ENCODE peak calls at places on chromosomes 1 and 21, in ten cellular contexts. One of them, this sample, is unnamed.

GRCh38 chr1:37945743-37946702 is 830 bp downstream of the INPP5B start:
- DNase-seq in stimulated activated CD4-positive, alpha-beta T cell treated with anti-CD3 and anti-CD28 coated beads, Interleukin-15, amount 100 ng/mL, for 24 hours: no peak
- DNase-seq in EL: peak
- DNase-seq in hypothalamus: peak
- DNase-seq in effector CD4-positive, alpha-beta T cell: no peak
- DNase-seq in AG04450: peak
- DNase-seq in T-cell: no peak
- DNase-seq in COR-L47: no peak
- DNase-seq in NT2/D1: no peak
- DNase-seq in neural crest cell: no peak
- DNase-seq in this sample: peak

GRCh38 chr1:33299461-33300155 is 21.3 kb downstream of the A3GALT2 start:
- DNase-seq in stimulated activated CD4-positive, alpha-beta T cell treated with anti-CD3 and anti-CD28 coated beads, Interleukin-15, amount 100 ng/mL, for 24 hours: no peak
- DNase-seq in EL: no peak
- DNase-seq in hypothalamus: no peak
- DNase-seq in effector CD4-positive, alpha-beta T cell: no peak
- DNase-seq in AG04450: no peak
- DNase-seq in T-cell: no peak
- DNase-seq in COR-L47: no peak
- DNase-seq in NT2/D1: no peak
- DNase-seq in neural crest cell: no peak
- DNase-seq in this sample: no peak

GRCh38 chr21:42232176-42232825 is 13.4 kb downstream of the ABCG1 start:
- DNase-seq in stimulated activated CD4-positive, alpha-beta T cell treated with anti-CD3 and anti-CD28 coated beads, Interleukin-15, amount 100 ng/mL, for 24 hours: no peak
- DNase-seq in EL: no peak
- DNase-seq in hypothalamus: no peak
- DNase-seq in effector CD4-positive, alpha-beta T cell: no peak
- DNase-seq in AG04450: no peak
- DNase-seq in T-cell: peak
- DNase-seq in COR-L47: no peak
- DNase-seq in NT2/D1: no peak
- DNase-seq in neural crest cell: no peak
- DNase-seq in this sample: no peak

GRCh38 chr1:2785631-2786328 is 15.7 kb downstream of the TTC34 start:
- DNase-seq in stimulated activated CD4-positive, alpha-beta T cell treated with anti-CD3 and anti-CD28 coated beads, Interleukin-15, amount 100 ng/mL, for 24 hours: no peak
- DNase-seq in EL: no peak
- DNase-seq in hypothalamus: no peak
- DNase-seq in effector CD4-positive, alpha-beta T cell: no peak
- DNase-seq in AG04450: no peak
- DNase-seq in T-cell: no peak
- DNase-seq in COR-L47: no peak
- DNase-seq in NT2/D1: no peak
- DNase-seq in neural crest cell: no peak
- DNase-seq in this sample: no peak

GRCh38 chr1:236455242-236455641 is 61.2 kb downstream of the EDARADD start:
- DNase-seq in stimulated activated CD4-positive, alpha-beta T cell treated with anti-CD3 and anti-CD28 coated beads, Interleukin-15, amount 100 ng/mL, for 24 hours: no peak
- DNase-seq in EL: no peak
- DNase-seq in hypothalamus: no peak
- DNase-seq in effector CD4-positive, alpha-beta T cell: no peak
- DNase-seq in AG04450: no peak
- DNase-seq in T-cell: no peak
- DNase-seq in COR-L47: no peak
- DNase-seq in NT2/D1: no peak
- DNase-seq in neural crest cell: no peak
- DNase-seq in this sample: no peak

GRCh38 chr1:60903591-60903990 is 178.8 kb upstream of the NFIA start:
- DNase-seq in stimulated activated CD4-positive, alpha-beta T cell treated with anti-CD3 and anti-CD28 coated beads, Interleukin-15, amount 100 ng/mL, for 24 hours: no peak
- DNase-seq in EL: no peak
- DNase-seq in hypothalamus: no peak
- DNase-seq in effector CD4-positive, alpha-beta T cell: no peak
- DNase-seq in AG04450: no peak
- DNase-seq in T-cell: no peak
- DNase-seq in COR-L47: no peak
- DNase-seq in NT2/D1: no peak
- DNase-seq in neural crest cell: no peak
- DNase-seq in this sample: peak

GRCh38 chr1:153608742-153609584 is 4.0 kb downstream of the S100A16 start:
- DNase-seq in stimulated activated CD4-positive, alpha-beta T cell treated with anti-CD3 and anti-CD28 coated beads, Interleukin-15, amount 100 ng/mL, for 24 hours: no peak
- DNase-seq in EL: peak
- DNase-seq in hypothalamus: peak
- DNase-seq in effector CD4-positive, alpha-beta T cell: no peak
- DNase-seq in AG04450: no peak
- DNase-seq in T-cell: no peak
- DNase-seq in COR-L47: no peak
- DNase-seq in NT2/D1: no peak
- DNase-seq in neural crest cell: peak
- DNase-seq in this sample: peak

GRCh38 chr1:110272045-110272444 is 61.9 kb downstream of the KCNC4 start:
- DNase-seq in stimulated activated CD4-positive, alpha-beta T cell treated with anti-CD3 and anti-CD28 coated beads, Interleukin-15, amount 100 ng/mL, for 24 hours: no peak
- DNase-seq in EL: no peak
- DNase-seq in hypothalamus: no peak
- DNase-seq in effector CD4-positive, alpha-beta T cell: no peak
- DNase-seq in AG04450: no peak
- DNase-seq in T-cell: no peak
- DNase-seq in COR-L47: no peak
- DNase-seq in NT2/D1: no peak
- DNase-seq in neural crest cell: no peak
- DNase-seq in this sample: no peak

GRCh38 chr1:67555487-67556296 is 125.5 kb upstream of the SERBP1 start:
- DNase-seq in stimulated activated CD4-positive, alpha-beta T cell treated with anti-CD3 and anti-CD28 coated beads, Interleukin-15, amount 100 ng/mL, for 24 hours: no peak
- DNase-seq in EL: no peak
- DNase-seq in hypothalamus: no peak
- DNase-seq in effector CD4-positive, alpha-beta T cell: no peak
- DNase-seq in AG04450: no peak
- DNase-seq in T-cell: no peak
- DNase-seq in COR-L47: peak
- DNase-seq in NT2/D1: no peak
- DNase-seq in neural crest cell: no peak
- DNase-seq in this sample: no peak

GRCh38 chr1:170351368-170351946 is 180.5 kb upstream of the GORAB start:
- DNase-seq in stimulated activated CD4-positive, alpha-beta T cell treated with anti-CD3 and anti-CD28 coated beads, Interleukin-15, amount 100 ng/mL, for 24 hours: no peak
- DNase-seq in EL: no peak
- DNase-seq in hypothalamus: no peak
- DNase-seq in effector CD4-positive, alpha-beta T cell: no peak
- DNase-seq in AG04450: no peak
- DNase-seq in T-cell: no peak
- DNase-seq in COR-L47: no peak
- DNase-seq in NT2/D1: no peak
- DNase-seq in neural crest cell: no peak
- DNase-seq in this sample: no peak

GRCh38 chr21:29349702-29350101 is 51.0 kb downstream of the BACH1 start:
- DNase-seq in stimulated activated CD4-positive, alpha-beta T cell treated with anti-CD3 and anti-CD28 coated beads, Interleukin-15, amount 100 ng/mL, for 24 hours: no peak
- DNase-seq in EL: no peak
- DNase-seq in hypothalamus: no peak
- DNase-seq in effector CD4-positive, alpha-beta T cell: no peak
- DNase-seq in AG04450: no peak
- DNase-seq in T-cell: no peak
- DNase-seq in COR-L47: no peak
- DNase-seq in NT2/D1: no peak
- DNase-seq in neural crest cell: no peak
- DNase-seq in this sample: no peak

GRCh38 chr1:205440476-205441317 is 15.1 kb downstream of the BLACAT1 start:
- DNase-seq in stimulated activated CD4-positive, alpha-beta T cell treated with anti-CD3 and anti-CD28 coated beads, Interleukin-15, amount 100 ng/mL, for 24 hours: peak
- DNase-seq in EL: peak
- DNase-seq in hypothalamus: no peak
- DNase-seq in effector CD4-positive, alpha-beta T cell: peak
- DNase-seq in AG04450: no peak
- DNase-seq in T-cell: peak
- DNase-seq in COR-L47: no peak
- DNase-seq in NT2/D1: no peak
- DNase-seq in neural crest cell: no peak
- DNase-seq in this sample: peak

GRCh38 chr1:187313115-187313514 is 484.4 kb downstream of the PLA2G4A start:
- DNase-seq in stimulated activated CD4-positive, alpha-beta T cell treated with anti-CD3 and anti-CD28 coated beads, Interleukin-15, amount 100 ng/mL, for 24 hours: no peak
- DNase-seq in EL: no peak
- DNase-seq in hypothalamus: no peak
- DNase-seq in effector CD4-positive, alpha-beta T cell: no peak
- DNase-seq in AG04450: no peak
- DNase-seq in T-cell: no peak
- DNase-seq in COR-L47: no peak
- DNase-seq in NT2/D1: no peak
- DNase-seq in neural crest cell: no peak
- DNase-seq in this sample: no peak

GRCh38 chr1:22189619-22190018 is 46.7 kb upstream of the WNT4 start:
- DNase-seq in stimulated activated CD4-positive, alpha-beta T cell treated with anti-CD3 and anti-CD28 coated beads, Interleukin-15, amount 100 ng/mL, for 24 hours: no peak
- DNase-seq in EL: no peak
- DNase-seq in hypothalamus: no peak
- DNase-seq in effector CD4-positive, alpha-beta T cell: no peak
- DNase-seq in AG04450: no peak
- DNase-seq in T-cell: no peak
- DNase-seq in COR-L47: no peak
- DNase-seq in NT2/D1: no peak
- DNase-seq in neural crest cell: no peak
- DNase-seq in this sample: no peak

GRCh38 chr1:181737056-181737455 is 253.7 kb downstream of the CACNA1E start:
- DNase-seq in stimulated activated CD4-positive, alpha-beta T cell treated with anti-CD3 and anti-CD28 coated beads, Interleukin-15, amount 100 ng/mL, for 24 hours: no peak
- DNase-seq in EL: no peak
- DNase-seq in hypothalamus: no peak
- DNase-seq in effector CD4-positive, alpha-beta T cell: no peak
- DNase-seq in AG04450: no peak
- DNase-seq in T-cell: no peak
- DNase-seq in COR-L47: no peak
- DNase-seq in NT2/D1: no peak
- DNase-seq in neural crest cell: no peak
- DNase-seq in this sample: no peak

GRCh38 chr1:95742591-95743089 is 508.6 kb downstream of the RWDD3 start:
- DNase-seq in stimulated activated CD4-positive, alpha-beta T cell treated with anti-CD3 and anti-CD28 coated beads, Interleukin-15, amount 100 ng/mL, for 24 hours: no peak
- DNase-seq in EL: peak
- DNase-seq in hypothalamus: no peak
- DNase-seq in effector CD4-positive, alpha-beta T cell: no peak
- DNase-seq in AG04450: no peak
- DNase-seq in T-cell: no peak
- DNase-seq in COR-L47: no peak
- DNase-seq in NT2/D1: peak
- DNase-seq in neural crest cell: no peak
- DNase-seq in this sample: peak

GRCh38 chr1:96538883-96539282 is 182.7 kb upstream of the PTBP2 start:
- DNase-seq in stimulated activated CD4-positive, alpha-beta T cell treated with anti-CD3 and anti-CD28 coated beads, Interleukin-15, amount 100 ng/mL, for 24 hours: no peak
- DNase-seq in EL: peak
- DNase-seq in hypothalamus: no peak
- DNase-seq in effector CD4-positive, alpha-beta T cell: no peak
- DNase-seq in AG04450: peak
- DNase-seq in T-cell: no peak
- DNase-seq in COR-L47: no peak
- DNase-seq in NT2/D1: no peak
- DNase-seq in neural crest cell: no peak
- DNase-seq in this sample: peak

GRCh38 chr1:110220324-110220723 is 10.2 kb downstream of the KCNC4 start:
- DNase-seq in stimulated activated CD4-positive, alpha-beta T cell treated with anti-CD3 and anti-CD28 coated beads, Interleukin-15, amount 100 ng/mL, for 24 hours: no peak
- DNase-seq in EL: no peak
- DNase-seq in hypothalamus: no peak
- DNase-seq in effector CD4-positive, alpha-beta T cell: no peak
- DNase-seq in AG04450: no peak
- DNase-seq in T-cell: no peak
- DNase-seq in COR-L47: no peak
- DNase-seq in NT2/D1: no peak
- DNase-seq in neural crest cell: no peak
- DNase-seq in this sample: no peak

GRCh38 chr1:154087574-154087973 is 67.3 kb downstream of the NUP210L start:
- DNase-seq in stimulated activated CD4-positive, alpha-beta T cell treated with anti-CD3 and anti-CD28 coated beads, Interleukin-15, amount 100 ng/mL, for 24 hours: no peak
- DNase-seq in EL: no peak
- DNase-seq in hypothalamus: no peak
- DNase-seq in effector CD4-positive, alpha-beta T cell: no peak
- DNase-seq in AG04450: no peak
- DNase-seq in T-cell: no peak
- DNase-seq in COR-L47: no peak
- DNase-seq in NT2/D1: no peak
- DNase-seq in neural crest cell: no peak
- DNase-seq in this sample: no peak

GRCh38 chr1:23913212-23913880 is at the start of gene CNR2:
- DNase-seq in stimulated activated CD4-positive, alpha-beta T cell treated with anti-CD3 and anti-CD28 coated beads, Interleukin-15, amount 100 ng/mL, for 24 hours: no peak
- DNase-seq in EL: no peak
- DNase-seq in hypothalamus: no peak
- DNase-seq in effector CD4-positive, alpha-beta T cell: no peak
- DNase-seq in AG04450: no peak
- DNase-seq in T-cell: no peak
- DNase-seq in COR-L47: no peak
- DNase-seq in NT2/D1: no peak
- DNase-seq in neural crest cell: no peak
- DNase-seq in this sample: no peak

GRCh38 chr1:201324821-201325677 is 41.7 kb downstream of the PKP1 start:
- DNase-seq in stimulated activated CD4-positive, alpha-beta T cell treated with anti-CD3 and anti-CD28 coated beads, Interleukin-15, amount 100 ng/mL, for 24 hours: no peak
- DNase-seq in EL: no peak
- DNase-seq in hypothalamus: no peak
- DNase-seq in effector CD4-positive, alpha-beta T cell: no peak
- DNase-seq in AG04450: no peak
- DNase-seq in T-cell: no peak
- DNase-seq in COR-L47: no peak
- DNase-seq in NT2/D1: no peak
- DNase-seq in neural crest cell: no peak
- DNase-seq in this sample: no peak

This sample was measured in GM23248.